ENCODE peak calls at places on chromosome 12, in nine cellular contexts. E is Panc1, G is AG04449, P is lower leg skin, J is mucosa of descending colon, V is natural killer cell, R is ovary, S is psoas muscle, Q is colonic mucosa. C is an unnamed sample.

GRCh38 chr12:90262261-90262660 is 553.6 kb upstream of the ATP2B1 start:
- DNase-seq in E (no peak), G (no peak), P (no peak), J (no peak), V (no peak), R (no peak), S (no peak), Q (no peak), C (no peak)

GRCh38 chr12:3490848-3491382 is at the start of gene PRMT8:
- DNase-seq in E (no peak), G (no peak), P (no peak), J (no peak), V (no peak), R (no peak), S (no peak), Q (no peak), C (no peak)

GRCh38 chr12:62976110-62976640 is 41.2 kb upstream of the PPM1H start:
- DNase-seq in E (no peak), G (no peak), P (no peak), J (no peak), V (no peak), R (no peak), S (no peak), Q (no peak), C (no peak)

GRCh38 chr12:114406326-114407033 is 536 bp upstream of the TBX5 start:
- DNase-seq in E (no peak), G (no peak), P (no peak), J (no peak), V (no peak), R (no peak), S (no peak), Q (no peak), C (no peak)

GRCh38 chr12:14961466-14962155 is at the start of gene ARHGDIB:
- DNase-seq in E (no peak), G (no peak), P (peak; percentile 88), J (peak; percentile 76), V (peak; percentile 59), R (no peak), S (peak; percentile 64), Q (peak; percentile 39), C (no peak)

GRCh38 chr12:15633201-15633600 is 156.0 kb downstream of the EPS8 start:
- DNase-seq in E (no peak), G (no peak), P (no peak), J (no peak), V (no peak), R (no peak), S (no peak), Q (no peak), C (no peak)

GRCh38 chr12:21677622-21678277 is 20.1 kb upstream of the LDHB start:
- DNase-seq in E (no peak), G (no peak), P (no peak), J (no peak), V (no peak), R (no peak), S (no peak), Q (no peak), C (no peak)

GRCh38 chr12:62292761-62293446 is 32.7 kb downstream of the USP15 start:
- DNase-seq in E (no peak), G (no peak), P (no peak), J (no peak), V (no peak), R (no peak), S (no peak), Q (no peak), C (no peak)

GRCh38 chr12:4287325-4288290 is 14.0 kb downstream of the CCND2 start:
- DNase-seq in E (no peak), G (no peak), P (no peak), J (no peak), V (no peak), R (no peak), S (no peak), Q (no peak), C (no peak)

GRCh38 chr12:79409562-79409961 is 281.2 kb downstream of the PAWR start:
- DNase-seq in E (no peak), G (no peak), P (no peak), J (no peak), V (no peak), R (no peak), S (no peak), Q (no peak), C (no peak)

GRCh38 chr12:57465747-57466505 is 6.3 kb downstream of the GLI1 start:
- DNase-seq in E (no peak), G (no peak), P (no peak), J (no peak), V (no peak), R (no peak), S (peak; percentile 42), Q (no peak), C (no peak)

GRCh38 chr12:116125981-116126566 is 151.4 kb downstream of the MED13L start:
- DNase-seq in E (no peak), G (no peak), P (no peak), J (no peak), V (no peak), R (no peak), S (no peak), Q (no peak), C (no peak)

GRCh38 chr12:100845095-100845494 is 50.5 kb downstream of the ANO4 start:
- DNase-seq in E (no peak), G (no peak), P (no peak), J (no peak), V (no peak), R (no peak), S (no peak), Q (no peak), C (no peak)

GRCh38 chr12:45379261-45379660 is 163.4 kb downstream of the ANO6 start:
- DNase-seq in E (peak; percentile 33), G (no peak), P (no peak), J (no peak), V (no peak), R (no peak), S (no peak), Q (no peak), C (no peak)

GRCh38 chr12:79737875-79738718 is 47.3 kb upstream of the PAWR start:
- DNase-seq in E (peak; percentile 27), G (peak; percentile 17), P (no peak), J (no peak), V (no peak), R (no peak), S (no peak), Q (peak; percentile 60), C (no peak)

GRCh38 chr12:119749666-119750065 is 81.7 kb downstream of the PRKAB1 start:
- DNase-seq in E (no peak), G (peak; percentile 14), P (no peak), J (no peak), V (no peak), R (no peak), S (no peak), Q (no peak), C (no peak)

GRCh38 chr12:87317302-87317701 is 711.9 kb downstream of the C12orf50 start:
- DNase-seq in E (no peak), G (no peak), P (no peak), J (no peak), V (no peak), R (no peak), S (no peak), Q (no peak), C (no peak)

GRCh38 chr12:84986586-84986985 is 49.5 kb downstream of the TSPAN19 start:
- DNase-seq in E (no peak), G (no peak), P (no peak), J (no peak), V (no peak), R (no peak), S (no peak), Q (no peak), C (no peak)

GRCh38 chr12:4270670-4271432 is 2.7 kb upstream of the CCND2 start:
- DNase-seq in E (no peak), G (no peak), P (peak; percentile 93), J (peak; percentile 87), V (peak; percentile 46), R (peak; percentile 27), S (peak; percentile 67), Q (peak; percentile 78), C (no peak)

GRCh38 chr12:124767075-124767821 is 96.4 kb downstream of the SCARB1 start:
- DNase-seq in E (no peak), G (no peak), P (peak; percentile 96), J (peak; percentile 84), V (peak; percentile 83), R (peak; percentile 74), S (peak; percentile 88), Q (peak; percentile 83), C (no peak)

GRCh38 chr12:12365931-12366431 is 9.1 kb downstream of the BORCS5 start:
- DNase-seq in E (no peak), G (no peak), P (no peak), J (no peak), V (no peak), R (no peak), S (no peak), Q (no peak), C (no peak)

GRCh38 chr12:102990419-102990818 is 32.9 kb downstream of the ASCL1 start:
- DNase-seq in E (no peak), G (no peak), P (no peak), J (no peak), V (no peak), R (no peak), S (no peak), Q (no peak), C (no peak)

DNA sequence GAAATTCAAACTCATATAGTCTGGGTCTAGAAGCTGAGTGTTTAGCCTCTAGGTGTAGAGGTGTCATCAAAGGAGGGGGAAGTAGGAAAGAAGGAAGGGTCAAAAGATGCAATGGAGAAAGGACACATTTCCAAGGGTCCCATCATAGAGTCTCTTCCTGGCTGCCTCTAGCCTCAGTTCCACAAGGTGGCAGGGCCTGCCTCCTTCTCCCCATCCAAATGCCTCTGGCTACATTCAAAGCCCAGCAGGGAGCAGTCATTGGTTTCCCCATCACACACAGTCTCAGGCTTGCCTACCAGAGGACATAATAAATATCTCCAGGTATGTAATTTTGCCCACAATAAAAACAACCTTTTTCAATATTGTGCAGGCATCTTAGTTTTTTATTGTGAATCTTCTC is 2.1 kb upstream of the CCT2 start:
- DNase-seq in E (no peak), G (no peak), P (no peak), J (no peak), V (no peak), R (no peak), S (no peak), Q (no peak), C (no peak)
- TF ChIP-seq CTCF in E (peak; percentile 42), G (no peak), P (no peak), J (no peak), V (no peak), R (no peak), S (no peak), Q (no peak), C (no peak)

GRCh38 chr12:96617178-96617577 is 127.8 kb downstream of the CFAP54 start:
- DNase-seq in E (no peak), G (no peak), P (no peak), J (no peak), V (no peak), R (no peak), S (no peak), Q (no peak), C (no peak)
- TF ChIP-seq CTCF in E (peak; percentile 15), G (no peak), P (no peak), J (no peak), V (no peak), R (no peak), S (no peak), Q (no peak), C (no peak)

GRCh38 chr12:452667-453210 is 7.0 kb upstream of the B4GALNT3 start:
- DNase-seq in E (no peak), G (no peak), P (no peak), J (peak; percentile 69), V (peak; percentile 23), R (no peak), S (peak; percentile 69), Q (peak; percentile 71), C (no peak)
- TF ChIP-seq CTCF in E (peak; percentile 33), G (peak; percentile 0), P (no peak), J (no peak), V (no peak), R (no peak), S (no peak), Q (no peak), C (no peak)

GRCh38 chr12:68406134-68406576 is 74.0 kb upstream of the MDM1 start:
- DNase-seq in E (no peak), G (no peak), P (peak; percentile 98), J (peak; percentile 94), V (no peak), R (peak; percentile 87), S (peak; percentile 97), Q (peak; percentile 95), C (peak; percentile 19)
- TF ChIP-seq CTCF in E (peak; percentile 47), G (peak; percentile 42), P (no peak), J (peak; percentile 17), V (no peak), R (peak; percentile 8), S (peak; percentile 38), Q (no peak), C (peak; percentile 33)